ENCODE peak calls at places on chromosomes 5 and 9, in four cellular contexts. P is IMR-90, Z is H1, L is mesendoderm. T is an unnamed sample. For H3K4me1, the result is how much of the 10 kb centered on the place peaks cover.

GRCh38 chr5:16920109-16920816 is 15.8 kb downstream of the MYO10 start:
- DNase-seq in P (no peak), L (no peak), Z (no peak), T (no peak)

GRCh38 chr5:141757402-141757801 is 75.4 kb upstream of the ARAP3 start:
- DNase-seq in L (peak), Z (no peak), P (peak), T (peak)

GRCh38 chr5:11292648-11293356 is 531.8 kb upstream of the DAP start:
- DNase-seq in P (no peak), L (no peak), Z (no peak), T (no peak)

GRCh38 chr5:132190161-132190817 is 37.4 kb downstream of the P4HA2 start:
- DNase-seq in Z (no peak), P (peak), L (peak), T (peak)

GRCh38 chr5:65874241-65874640 is 52.1 kb upstream of the ERBIN start:
- DNase-seq in Z (no peak), L (no peak), P (peak), T (no peak)

GRCh38 chr5:673837-674629 is 19.1 kb downstream of the TPPP start:
- DNase-seq in L (no peak), P (no peak), Z (peak), T (peak)

GRCh38 chr9:131875828-131876485 is 136.1 kb upstream of the RAPGEF1 start:
- DNase-seq in Z (no peak), L (no peak), P (peak), T (no peak)

GRCh38 chr5:334903-335739 is 13.6 kb downstream of the AHRR start:
- DNase-seq in Z (no peak), L (no peak), P (no peak), T (no peak)

GRCh38 chr5:129172561-129172960 is 78.0 kb downstream of the ISOC1 start:
- DNase-seq in Z (no peak), L (peak), P (no peak), T (no peak)

GRCh38 chr9:95088421-95089161 is 228.9 kb downstream of the FANCC start:
- DNase-seq in Z (no peak), P (no peak), L (no peak), T (no peak)

GRCh38 chr5:122077451-122078115 is 476 bp downstream of the LOX start:
- DNase-seq in L (peak), P (no peak), Z (peak), T (peak)

GRCh38 chr9:137739371-137739915 is 120.6 kb downstream of the EHMT1 start:
- DNase-seq in Z (no peak), P (no peak), L (no peak), T (no peak)

GRCh38 chr5:1882337-1883119 is at the start of gene IRX4:
- DNase-seq in P (peak), L (peak), Z (peak), T (peak)

GRCh38 chr9:101631892-101632291 is 37.1 kb upstream of the PPP3R2 start:
- DNase-seq in Z (no peak), P (no peak), L (no peak), T (no peak)

GRCh38 chr5:107553063-107553676 is 117.6 kb downstream of the EFNA5 start:
- DNase-seq in P (peak), L (no peak), Z (no peak), T (no peak)

GRCh38 chr5:142816577-142816976 is 46.4 kb downstream of the ARHGAP26 start:
- DNase-seq in L (peak), Z (no peak), P (peak), T (no peak)

DNA sequence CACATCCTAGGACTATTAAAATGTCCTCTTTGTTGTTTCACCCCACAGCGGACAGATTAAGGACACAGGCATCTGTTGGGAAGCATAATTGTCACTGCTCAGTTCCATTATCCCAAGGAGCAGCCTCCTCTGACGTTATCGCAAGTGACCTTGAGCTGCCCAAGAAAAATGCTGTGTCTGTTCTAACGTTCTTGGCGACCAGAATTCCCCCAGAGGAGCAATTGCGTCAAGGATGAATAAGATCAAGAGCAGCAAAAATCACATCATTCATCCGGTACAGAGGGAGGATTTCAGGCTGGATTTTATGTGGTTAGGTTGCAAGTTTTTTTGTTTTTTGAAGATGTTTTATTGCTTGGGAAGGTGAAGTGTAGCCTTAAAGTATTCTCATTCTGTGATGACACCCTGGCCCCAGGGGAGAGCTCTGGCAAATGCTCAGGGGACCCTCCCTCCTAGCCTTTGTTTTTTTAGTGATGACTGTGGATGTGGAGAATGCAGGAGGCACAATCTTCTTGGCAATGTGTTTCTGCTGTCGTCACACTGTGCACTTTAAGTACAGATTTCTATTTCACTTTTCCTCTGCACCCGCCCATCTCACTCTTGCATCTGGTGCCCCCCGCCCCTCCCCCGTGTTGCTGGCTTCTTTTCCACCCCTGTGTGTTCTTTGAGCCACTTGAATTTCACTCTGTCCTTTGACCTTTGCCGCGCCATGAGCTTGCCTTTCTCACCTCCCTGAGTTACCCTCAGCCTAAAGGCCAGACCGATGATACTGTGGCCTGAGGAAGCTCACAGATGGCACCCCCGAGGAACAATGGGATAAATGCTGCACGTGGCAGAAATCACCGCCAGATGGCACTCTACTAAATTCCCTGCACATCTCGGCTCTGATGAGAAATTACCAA is 308.4 kb downstream of the RAB3C start:
- DNase-seq in Z (peak), P (peak), L (peak), T (peak)
- H3K4me1 ChIP-seq in Z (under half), P (under half), L (under half), T (under half)

DNA sequence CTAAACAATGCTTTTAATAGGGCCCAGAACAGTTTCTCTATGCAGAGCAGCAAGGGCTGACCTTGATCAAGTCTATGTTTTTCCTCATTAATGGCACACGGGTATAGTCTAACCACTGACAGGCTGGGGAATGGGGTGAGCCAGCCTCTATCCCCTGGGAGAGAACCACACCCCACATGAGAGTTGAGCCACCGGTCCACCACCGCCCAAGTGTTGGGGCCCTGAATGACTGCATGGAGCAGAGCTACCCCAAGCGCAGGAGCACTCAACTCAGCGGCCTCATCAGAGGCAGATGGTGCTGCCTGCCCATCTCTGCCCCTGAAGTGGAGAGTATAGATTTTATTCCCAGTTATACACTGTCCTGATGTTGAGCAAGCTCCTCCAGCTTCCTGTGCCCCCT is 247.9 kb upstream of the IRX1 start:
- DNase-seq in P (no peak), Z (no peak), L (no peak), T (peak)
- H3K56ac ChIP-seq in P (no peak), Z (no peak), L (no peak), T (no peak)

DNA sequence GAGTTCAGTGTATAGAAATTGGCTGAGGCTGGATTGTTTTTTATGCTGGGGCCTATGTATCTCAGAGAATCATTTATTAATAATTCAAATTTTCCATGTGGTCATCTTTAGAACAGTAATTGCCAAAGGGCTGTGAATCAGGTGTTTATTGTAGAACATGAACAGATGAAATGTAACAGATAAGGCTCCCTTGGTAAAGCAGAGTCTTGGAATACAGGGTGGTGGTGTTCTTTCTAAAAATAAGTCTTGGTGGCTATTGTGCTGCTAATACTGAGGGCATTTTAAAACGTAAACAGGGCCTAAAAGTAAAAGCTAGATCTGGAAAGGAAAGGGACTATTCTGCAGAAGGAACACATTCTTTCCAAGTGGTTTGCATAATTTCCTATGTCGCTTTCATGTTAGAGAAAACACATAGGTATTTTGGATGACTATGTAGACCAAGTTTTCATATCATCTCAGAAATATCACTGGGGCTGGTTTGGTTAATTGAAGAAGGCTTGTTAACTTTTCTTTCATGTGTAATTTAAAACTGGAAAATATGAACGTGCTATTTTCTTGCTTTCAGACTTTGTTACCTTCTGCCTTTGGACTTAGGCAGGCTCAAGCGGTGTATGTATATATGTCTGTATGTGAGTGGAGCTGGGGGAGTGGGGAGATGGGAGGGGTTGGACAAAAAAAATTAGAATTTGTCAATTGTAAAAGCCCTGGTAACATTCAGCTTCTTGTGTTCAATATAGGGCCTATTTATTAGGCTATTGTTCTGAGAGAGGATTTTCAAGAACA is 119.9 kb upstream of the ANKRD55 start:
- DNase-seq in P (no peak), L (no peak), Z (no peak), T (no peak)
- H3K4me1 ChIP-seq in P (under half), L (under half), Z (under half), T (under half)

DNA sequence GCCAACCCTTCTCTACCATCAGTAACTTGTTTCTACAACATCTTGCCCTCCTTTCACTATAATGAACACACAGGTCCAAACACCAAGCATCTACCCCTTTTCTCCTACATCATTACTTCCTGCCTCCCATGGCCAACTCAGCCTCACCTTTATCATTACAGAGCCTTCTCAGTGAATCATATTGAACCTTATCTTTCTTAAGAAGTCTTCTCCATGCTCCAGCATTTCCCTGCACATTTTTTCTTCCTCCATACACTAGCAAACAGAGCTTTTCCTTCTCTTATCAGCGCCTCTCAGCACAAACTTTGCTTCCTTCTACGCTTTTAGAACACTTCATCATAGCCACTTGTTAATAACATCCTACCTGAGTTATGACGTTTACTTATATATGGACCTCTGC is 148.2 kb downstream of the ARL15 start:
- DNase-seq in P (no peak), L (no peak), Z (no peak), T (no peak)
- H3K56ac ChIP-seq in P (no peak), L (no peak), Z (no peak), T (no peak)

GRCh38 chr5:178237431-178238312 is 5.1 kb upstream of the PHYKPL start:
- DNase-seq in P (peak), L (no peak), Z (no peak), T (no peak)
- H3K4me1 ChIP-seq in P (under half), L (under half), Z (under half), T (under half)

T was measured in H9.